ENCODE peak calls at places on chromosome X, in seven cellular contexts. One of them, this sample, is unnamed.
A peak's percentile ranks its signal among the peaks of the same experiment; 100 is the strongest.

GRCh38 chrX:64570204-64570603 is 175.0 kb upstream of the MTMR8 start:
- DNase-seq in neuronal stem cell: no peak
- DNase-seq in H1: peak; percentile 43
- DNase-seq in mesenchymal stem cell: no peak
- DNase-seq in IMR-90: no peak
- DNase-seq in H9: peak; percentile 34
- DNase-seq in trophoblast cell: no peak
- DNase-seq in this sample: peak; percentile 57

GRCh38 chrX:18946157-18946556 is 37.8 kb downstream of the PHKA2 start:
- DNase-seq in neuronal stem cell: no peak
- DNase-seq in trophoblast cell: peak; percentile 23
- DNase-seq in IMR-90: peak; percentile 6
- DNase-seq in mesenchymal stem cell: no peak
- DNase-seq in H9: no peak
- DNase-seq in H1: no peak
- DNase-seq in this sample: peak; percentile 15

GRCh38 chrX:17529349-17529748 is 154.3 kb downstream of the NHS start:
- DNase-seq in H1: no peak
- DNase-seq in mesenchymal stem cell: no peak
- DNase-seq in trophoblast cell: no peak
- DNase-seq in neuronal stem cell: no peak
- DNase-seq in IMR-90: no peak
- DNase-seq in H9: no peak
- DNase-seq in this sample: no peak

GRCh38 chrX:13463608-13464007 is 105.8 kb upstream of the EGFL6 start:
- DNase-seq in neuronal stem cell: no peak
- DNase-seq in trophoblast cell: no peak
- DNase-seq in H1: no peak
- DNase-seq in H9: no peak
- DNase-seq in mesenchymal stem cell: peak; percentile 84
- DNase-seq in IMR-90: peak; percentile 98
- DNase-seq in this sample: no peak

GRCh38 chrX:93985621-93986020 is 311.6 kb downstream of the FAM133A start:
- DNase-seq in H1: no peak
- DNase-seq in mesenchymal stem cell: no peak
- DNase-seq in IMR-90: no peak
- DNase-seq in neuronal stem cell: no peak
- DNase-seq in H9: no peak
- DNase-seq in trophoblast cell: no peak
- DNase-seq in this sample: peak; percentile 21

GRCh38 chrX:1656379-1656778 is 41.5 kb downstream of the ASMT start:
- DNase-seq in IMR-90: no peak
- DNase-seq in H1: no peak
- DNase-seq in neuronal stem cell: no peak
- DNase-seq in trophoblast cell: no peak
- DNase-seq in mesenchymal stem cell: no peak
- DNase-seq in H9: no peak
- DNase-seq in this sample: no peak

GRCh38 chrX:15749642-15750610 is 11.9 kb downstream of the CA5B start:
- DNase-seq in trophoblast cell: peak; percentile 56
- DNase-seq in H1: no peak
- DNase-seq in mesenchymal stem cell: peak; percentile 30
- DNase-seq in IMR-90: peak; percentile 6
- DNase-seq in H9: no peak
- DNase-seq in neuronal stem cell: no peak
- DNase-seq in this sample: no peak

GRCh38 chrX:10190367-10190766 is 33.6 kb downstream of the CLCN4 start:
- DNase-seq in trophoblast cell: peak; percentile 21
- DNase-seq in mesenchymal stem cell: peak; percentile 64
- DNase-seq in H9: no peak
- DNase-seq in neuronal stem cell: no peak
- DNase-seq in H1: no peak
- DNase-seq in IMR-90: peak; percentile 83
- DNase-seq in this sample: peak; percentile 46

GRCh38 chrX:41334866-41335589 is 1.1 kb downstream of the DDX3X start:
- DNase-seq in mesenchymal stem cell: peak; percentile 59
- DNase-seq in H1: no peak
- DNase-seq in IMR-90: peak; percentile 62
- DNase-seq in trophoblast cell: no peak
- DNase-seq in neuronal stem cell: no peak
- DNase-seq in H9: peak; percentile 56
- DNase-seq in this sample: peak; percentile 59

GRCh38 chrX:18252644-18253359 is 32.1 kb upstream of the BEND2 start:
- DNase-seq in H9: no peak
- DNase-seq in mesenchymal stem cell: no peak
- DNase-seq in trophoblast cell: no peak
- DNase-seq in neuronal stem cell: no peak
- DNase-seq in IMR-90: peak; percentile 9
- DNase-seq in H1: no peak
- DNase-seq in this sample: no peak

GRCh38 chrX:15942307-15942706 is 87.7 kb upstream of the AP1S2 start:
- DNase-seq in IMR-90: no peak
- DNase-seq in H1: no peak
- DNase-seq in H9: no peak
- DNase-seq in neuronal stem cell: no peak
- DNase-seq in trophoblast cell: no peak
- DNase-seq in mesenchymal stem cell: no peak
- DNase-seq in this sample: no peak

GRCh38 chrX:123217077-123217476 is 33.0 kb downstream of the GRIA3 start:
- DNase-seq in IMR-90: no peak
- DNase-seq in neuronal stem cell: no peak
- DNase-seq in trophoblast cell: no peak
- DNase-seq in H1: no peak
- DNase-seq in mesenchymal stem cell: peak; percentile 37
- DNase-seq in H9: no peak
- DNase-seq in this sample: no peak

GRCh38 chrX:93875621-93876282 is 201.7 kb downstream of the FAM133A start:
- DNase-seq in IMR-90: no peak
- DNase-seq in trophoblast cell: no peak
- DNase-seq in H9: no peak
- DNase-seq in H1: no peak
- DNase-seq in neuronal stem cell: no peak
- DNase-seq in mesenchymal stem cell: no peak
- DNase-seq in this sample: no peak

GRCh38 chrX:104172121-104172520 is 5.9 kb downstream of the FAM199X start:
- DNase-seq in neuronal stem cell: no peak
- DNase-seq in IMR-90: no peak
- DNase-seq in H9: no peak
- DNase-seq in trophoblast cell: peak; percentile 22
- DNase-seq in H1: no peak
- DNase-seq in mesenchymal stem cell: no peak
- DNase-seq in this sample: no peak

GRCh38 chrX:142998447-142999208 is 27.1 kb upstream of the SPANXN4 start:
- DNase-seq in IMR-90: no peak
- DNase-seq in neuronal stem cell: no peak
- DNase-seq in trophoblast cell: no peak
- DNase-seq in H9: no peak
- DNase-seq in H1: no peak
- DNase-seq in mesenchymal stem cell: no peak
- DNase-seq in this sample: no peak

GRCh38 chrX:65596270-65596669 is 61.7 kb upstream of the LAS1L start:
- DNase-seq in H1: no peak
- DNase-seq in H9: no peak
- DNase-seq in trophoblast cell: no peak
- DNase-seq in IMR-90: peak; percentile 49
- DNase-seq in neuronal stem cell: no peak
- DNase-seq in mesenchymal stem cell: peak; percentile 75
- DNase-seq in this sample: peak; percentile 50

GRCh38 chrX:103151799-103152198 is 58.9 kb upstream of the NXF3 start:
- DNase-seq in trophoblast cell: no peak
- DNase-seq in H9: no peak
- DNase-seq in IMR-90: no peak
- DNase-seq in H1: no peak
- DNase-seq in mesenchymal stem cell: no peak
- DNase-seq in neuronal stem cell: no peak
- DNase-seq in this sample: peak; percentile 40

GRCh38 chrX:143669395-143669794 is 33.5 kb upstream of the SLITRK4 start:
- DNase-seq in IMR-90: no peak
- DNase-seq in mesenchymal stem cell: peak; percentile 17
- DNase-seq in neuronal stem cell: no peak
- DNase-seq in trophoblast cell: no peak
- DNase-seq in H1: no peak
- DNase-seq in H9: no peak
- DNase-seq in this sample: peak; percentile 17

GRCh38 chrX:133333154-133333750 is 82.0 kb downstream of the GPC4 start:
- DNase-seq in H9: no peak
- DNase-seq in H1: no peak
- DNase-seq in trophoblast cell: no peak
- DNase-seq in mesenchymal stem cell: no peak
- DNase-seq in neuronal stem cell: no peak
- DNase-seq in IMR-90: no peak
- DNase-seq in this sample: no peak

GRCh38 chrX:19350831-19351447 is 7.2 kb downstream of the PDHA1 start:
- DNase-seq in H9: no peak
- DNase-seq in neuronal stem cell: no peak
- DNase-seq in trophoblast cell: no peak
- DNase-seq in H1: no peak
- DNase-seq in mesenchymal stem cell: no peak
- DNase-seq in IMR-90: no peak
- DNase-seq in this sample: no peak

GRCh38 chrX:11064276-11064675 is 46.9 kb upstream of the HCCS start:
- DNase-seq in neuronal stem cell: no peak
- DNase-seq in IMR-90: no peak
- DNase-seq in mesenchymal stem cell: no peak
- DNase-seq in H1: no peak
- DNase-seq in trophoblast cell: no peak
- DNase-seq in H9: no peak
- DNase-seq in this sample: no peak

GRCh38 chrX:1485033-1485432 is 32.3 kb upstream of the ASMTL start:
- DNase-seq in H9: no peak
- DNase-seq in H1: no peak
- DNase-seq in mesenchymal stem cell: no peak
- DNase-seq in trophoblast cell: no peak
- DNase-seq in IMR-90: no peak
- DNase-seq in neuronal stem cell: no peak
- DNase-seq in this sample: no peak

GRCh38 chrX:76109654-76110053 is 63.2 kb upstream of the PBDC1 start:
- DNase-seq in H1: no peak
- DNase-seq in neuronal stem cell: no peak
- DNase-seq in IMR-90: no peak
- DNase-seq in trophoblast cell: no peak
- DNase-seq in H9: no peak
- DNase-seq in mesenchymal stem cell: no peak
- DNase-seq in this sample: peak; percentile 45

GRCh38 chrX:27599928-27600327 is 9.8 kb downstream of the DCAF8L2 start:
- DNase-seq in H9: no peak
- DNase-seq in H1: no peak
- DNase-seq in IMR-90: peak; percentile 33
- DNase-seq in neuronal stem cell: no peak
- DNase-seq in trophoblast cell: no peak
- DNase-seq in mesenchymal stem cell: no peak
- DNase-seq in this sample: no peak

GRCh38 chrX:19912-20571 is 261.1 kb upstream of the PLCXD1 start:
- DNase-seq in H1: peak; percentile 46
- DNase-seq in trophoblast cell: no peak
- DNase-seq in H9: peak; percentile 27
- DNase-seq in mesenchymal stem cell: peak; percentile 3
- DNase-seq in neuronal stem cell: no peak
- DNase-seq in IMR-90: no peak
- DNase-seq in this sample: peak; percentile 0

GRCh38 chrX:45164021-45164621 is 36.6 kb downstream of the DIPK2B start:
- DNase-seq in neuronal stem cell: no peak
- DNase-seq in H9: no peak
- DNase-seq in trophoblast cell: no peak
- DNase-seq in IMR-90: no peak
- DNase-seq in mesenchymal stem cell: no peak
- DNase-seq in H1: no peak
- DNase-seq in this sample: no peak

GRCh38 chrX:105837227-105837626 is 14.9 kb downstream of the NRK start:
- DNase-seq in H1: no peak
- DNase-seq in H9: no peak
- DNase-seq in neuronal stem cell: no peak
- DNase-seq in IMR-90: peak; percentile 78
- DNase-seq in mesenchymal stem cell: peak; percentile 91
- DNase-seq in trophoblast cell: no peak
- DNase-seq in this sample: no peak

DNA sequence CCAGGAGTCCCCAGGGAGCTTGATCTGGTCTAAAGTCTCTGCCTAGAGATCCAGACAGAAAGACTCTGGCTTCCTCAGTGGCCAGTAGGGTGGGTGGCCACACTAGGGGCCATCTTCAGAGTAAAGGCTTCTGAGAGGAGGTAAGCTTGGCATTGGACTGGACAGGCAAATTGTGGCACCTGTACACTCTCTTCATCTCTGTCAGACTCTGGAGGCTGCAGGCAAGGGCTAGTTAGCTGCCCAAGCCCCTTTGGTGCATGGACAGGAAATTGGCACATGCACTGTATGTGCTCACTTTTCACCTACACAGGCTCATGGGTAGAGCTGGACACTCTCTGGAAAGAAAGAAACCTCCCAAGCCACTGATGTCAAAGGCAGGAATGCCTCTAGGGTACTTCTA is 142.8 kb downstream of the PJA1 start:
- DNase-seq in mesenchymal stem cell: no peak
- DNase-seq in neuronal stem cell: no peak
- DNase-seq in trophoblast cell: no peak
- DNase-seq in H9: no peak
- DNase-seq in IMR-90: no peak
- DNase-seq in H1: no peak
- DNase-seq in this sample: no peak
- H3K18ac ChIP-seq in mesenchymal stem cell: no peak overlapping the region
- H3K18ac ChIP-seq in neuronal stem cell: no peak overlapping the region
- H3K18ac ChIP-seq in trophoblast cell: no peak overlapping the region
- H3K18ac ChIP-seq in H9: no peak overlapping the region
- H3K18ac ChIP-seq in IMR-90: no peak overlapping the region
- H3K18ac ChIP-seq in H1: no peak overlapping the region
- H3K18ac ChIP-seq in this sample: no peak overlapping the region

GRCh38 chrX:100829730-100830129 is 9.5 kb downstream of the CSTF2 start:
- DNase-seq in trophoblast cell: no peak
- DNase-seq in IMR-90: peak; percentile 77
- DNase-seq in H9: no peak
- DNase-seq in neuronal stem cell: no peak
- DNase-seq in H1: no peak
- DNase-seq in mesenchymal stem cell: peak; percentile 43
- DNase-seq in this sample: no peak
- H3K27ac ChIP-seq in trophoblast cell: no peak overlapping the region
- H3K27ac ChIP-seq in IMR-90: no peak overlapping the region
- H3K27ac ChIP-seq in H9: no peak overlapping the region
- H3K27ac ChIP-seq in neuronal stem cell: no peak overlapping the region
- H3K27ac ChIP-seq in H1: no peak overlapping the region
- H3K27ac ChIP-seq in mesenchymal stem cell: no peak overlapping the region
- H3K27ac ChIP-seq in this sample: no peak overlapping the region

GRCh38 chrX:68121371-68121770 is 311.9 kb downstream of the OPHN1 start:
- DNase-seq in trophoblast cell: no peak
- DNase-seq in mesenchymal stem cell: no peak
- DNase-seq in neuronal stem cell: no peak
- DNase-seq in H1: no peak
- DNase-seq in IMR-90: no peak
- DNase-seq in H9: no peak
- DNase-seq in this sample: no peak
- H3K18ac ChIP-seq in trophoblast cell: no peak overlapping the region
- H3K18ac ChIP-seq in mesenchymal stem cell: no peak overlapping the region
- H3K18ac ChIP-seq in neuronal stem cell: no peak overlapping the region
- H3K18ac ChIP-seq in H1: no peak overlapping the region
- H3K18ac ChIP-seq in IMR-90: no peak overlapping the region
- H3K18ac ChIP-seq in H9: no peak overlapping the region
- H3K18ac ChIP-seq in this sample: no peak overlapping the region

DNA sequence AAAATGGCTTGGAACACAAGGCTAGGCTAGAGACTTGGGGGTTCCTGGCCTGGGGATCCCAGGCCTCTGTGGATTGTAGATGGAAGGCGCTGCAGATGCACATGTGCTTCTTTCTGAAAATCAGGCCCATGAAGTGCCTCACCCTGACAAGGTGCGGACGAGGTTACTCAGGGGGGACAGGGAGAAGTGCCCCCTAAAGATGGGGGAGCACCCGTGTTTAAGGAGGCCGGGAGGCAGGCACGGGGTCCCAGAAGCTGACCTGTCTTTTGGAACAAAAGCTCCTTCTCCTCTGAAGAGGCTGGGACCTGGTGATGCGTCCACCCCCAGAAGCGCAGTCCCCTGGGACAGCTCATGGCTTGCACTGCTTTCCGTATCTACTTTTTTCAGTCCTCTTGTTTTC is 2.4 kb downstream of the PDZD4 start:
- DNase-seq in neuronal stem cell: no peak
- DNase-seq in IMR-90: no peak
- DNase-seq in mesenchymal stem cell: no peak
- DNase-seq in H1: no peak
- DNase-seq in H9: no peak
- DNase-seq in trophoblast cell: no peak
- DNase-seq in this sample: no peak
- H3K27ac ChIP-seq in neuronal stem cell: no peak overlapping the region
- H3K27ac ChIP-seq in IMR-90: no peak overlapping the region
- H3K27ac ChIP-seq in mesenchymal stem cell: no peak overlapping the region
- H3K27ac ChIP-seq in H1: no peak overlapping the region
- H3K27ac ChIP-seq in H9: peak overlapping the region; percentile 82
- H3K27ac ChIP-seq in trophoblast cell: no peak overlapping the region
- H3K27ac ChIP-seq in this sample: no peak overlapping the region